ENCODE peak calls at places on chromosomes 12 and 14, in nine cellular contexts. M is tibial artery, J is fibroblast of gingiva, W is NCI-H460, V is activated gamma-delta T cell treated with Interleukin-2 at 50 U/mL for 16 hours, F is ovary, O is memory B cell, L is SK-N-DZ, Q is neural crest cell. C is an unnamed sample.

GRCh38 chr12:98154850-98155249 is 360.5 kb upstream of the TMPO start:
- DNase-seq in M (no peak), J (no peak), W (peak), V (no peak), F (no peak), O (no peak), L (peak), Q (peak), C (no peak)

GRCh38 chr12:41205070-41205715 is 17.1 kb downstream of the PDZRN4 start:
- DNase-seq in M (no peak), J (no peak), W (no peak), V (no peak), F (no peak), O (no peak), L (no peak), Q (no peak), C (no peak)

GRCh38 chr14:102872020-102872419 is 50.4 kb upstream of the AMN start:
- DNase-seq in M (no peak), J (no peak), W (no peak), V (no peak), F (no peak), O (no peak), L (no peak), Q (no peak), C (no peak)

GRCh38 chr12:1873531-1874149 is 44.8 kb downstream of the CACNA2D4 start:
- DNase-seq in M (no peak), J (no peak), W (no peak), V (no peak), F (no peak), O (no peak), L (no peak), Q (no peak), C (no peak)

GRCh38 chr12:126262829-126263228 is 1197.6 kb downstream of the AACS start:
- DNase-seq in M (no peak), J (no peak), W (no peak), V (no peak), F (no peak), O (no peak), L (no peak), Q (no peak), C (no peak)

GRCh38 chr12:55847603-55848329 is 5.0 kb upstream of the MMP19 start:
- DNase-seq in M (peak), J (peak), W (no peak), V (no peak), F (peak), O (no peak), L (peak), Q (no peak), C (peak)

GRCh38 chr12:12717586-12718381 is 616 bp downstream of the CDKN1B start:
- DNase-seq in M (peak), J (no peak), W (no peak), V (no peak), F (no peak), O (no peak), L (peak), Q (no peak), C (no peak)

GRCh38 chr12:6765048-6765633 is 1.0 kb upstream of the PTMS start:
- DNase-seq in M (no peak), J (no peak), W (no peak), V (no peak), F (no peak), O (no peak), L (peak), Q (no peak), C (no peak)

GRCh38 chr12:1662761-1663439 is 28.0 kb upstream of the ADIPOR2 start:
- DNase-seq in M (no peak), J (no peak), W (no peak), V (no peak), F (peak), O (no peak), L (peak), Q (peak), C (no peak)

GRCh38 chr14:42293180-42293579 is 686.5 kb downstream of the LRFN5 start:
- DNase-seq in M (no peak), J (no peak), W (no peak), V (no peak), F (no peak), O (no peak), L (no peak), Q (no peak), C (no peak)

GRCh38 chr12:113341535-113341934 is 6.6 kb upstream of the SLC8B1 start:
- DNase-seq in M (no peak), J (no peak), W (no peak), V (no peak), F (no peak), O (no peak), L (no peak), Q (no peak), C (no peak)

GRCh38 chr12:26971963-26972362 is 33.7 kb downstream of the FGFR1OP2 start:
- DNase-seq in M (no peak), J (no peak), W (no peak), V (peak), F (no peak), O (peak), L (no peak), Q (no peak), C (no peak)

GRCh38 chr12:100857971-100858370 is 63.4 kb downstream of the ANO4 start:
- DNase-seq in M (no peak), J (no peak), W (no peak), V (no peak), F (no peak), O (no peak), L (no peak), Q (no peak), C (no peak)

GRCh38 chr12:857611-858010 is 91.9 kb downstream of the RAD52 start:
- DNase-seq in M (peak), J (peak), W (peak), V (no peak), F (no peak), O (no peak), L (no peak), Q (no peak), C (no peak)

GRCh38 chr12:108850854-108851573 is 6.4 kb downstream of the SSH1 start:
- DNase-seq in M (peak), J (peak), W (no peak), V (no peak), F (no peak), O (no peak), L (peak), Q (no peak), C (no peak)

GRCh38 chr14:75267141-75267601 is 11.5 kb upstream of the FOS start:
- DNase-seq in M (no peak), J (peak), W (no peak), V (no peak), F (no peak), O (no peak), L (no peak), Q (no peak), C (no peak)

GRCh38 chr12:118680361-118680963 is 300.9 kb upstream of the SRRM4 start:
- DNase-seq in M (no peak), J (no peak), W (no peak), V (no peak), F (no peak), O (no peak), L (peak), Q (peak), C (no peak)

GRCh38 chr12:7806863-7807487 is 17.8 kb downstream of the NANOG start:
- DNase-seq in M (peak), J (peak), W (peak), V (peak), F (peak), O (peak), L (peak), Q (peak), C (no peak)

GRCh38 chr14:34330846-34331245 is 131.2 kb downstream of the SPTSSA start:
- DNase-seq in M (no peak), J (no peak), W (no peak), V (no peak), F (no peak), O (no peak), L (no peak), Q (no peak), C (no peak)

GRCh38 chr12:65800928-65801327 is 23.4 kb upstream of the HMGA2 start:
- DNase-seq in M (no peak), J (peak), W (no peak), V (no peak), F (no peak), O (no peak), L (no peak), Q (no peak), C (no peak)

C was measured in esophagus squamous epithelium.